ENCODE peak calls at places on chromosome 21, in ten cellular contexts. One of them, this sample, is unnamed.
A peak's percentile ranks its signal among the peaks of the same experiment; 100 is the strongest.

GRCh38 chr21:38229260-38229877 is 27.4 kb upstream of the KCNJ15 start:
- DNase-seq in A549: peak; percentile 28
- DNase-seq in HEK293T: no peak
- DNase-seq in A172: no peak
- DNase-seq in EH: no peak
- DNase-seq in stimulated activated CD8-positive, alpha-beta memory T cell treated with anti-CD3 and anti-CD28 coated beads, Interleukin-7, amount 100 ng/mL, for 4 hours: no peak
- DNase-seq in mammary epithelial cell: peak; percentile 20
- DNase-seq in AG04449: no peak
- DNase-seq in fibroblast of pulmonary artery: peak; percentile 18
- DNase-seq in IMR-90: no peak
- DNase-seq in this sample: no peak

GRCh38 chr21:46157396-46157986 is 2.1 kb upstream of the FTCD start:
- DNase-seq in IMR-90: no peak
- DNase-seq in A549: no peak
- DNase-seq in AG04449: no peak
- DNase-seq in mammary epithelial cell: no peak
- DNase-seq in A172: no peak
- DNase-seq in fibroblast of pulmonary artery: no peak
- DNase-seq in HEK293T: no peak
- DNase-seq in EH: no peak
- DNase-seq in stimulated activated CD8-positive, alpha-beta memory T cell treated with anti-CD3 and anti-CD28 coated beads, Interleukin-7, amount 100 ng/mL, for 4 hours: no peak
- DNase-seq in this sample: no peak

GRCh38 chr21:29481641-29482040 is 182.9 kb downstream of the BACH1 start:
- DNase-seq in stimulated activated CD8-positive, alpha-beta memory T cell treated with anti-CD3 and anti-CD28 coated beads, Interleukin-7, amount 100 ng/mL, for 4 hours: no peak
- DNase-seq in EH: peak; percentile 95
- DNase-seq in IMR-90: peak; percentile 73
- DNase-seq in A172: no peak
- DNase-seq in HEK293T: no peak
- DNase-seq in AG04449: peak; percentile 78
- DNase-seq in mammary epithelial cell: no peak
- DNase-seq in fibroblast of pulmonary artery: peak; percentile 45
- DNase-seq in A549: no peak
- DNase-seq in this sample: peak; percentile 67

GRCh38 chr21:31926498-31926897 is 53.7 kb downstream of the HUNK start:
- DNase-seq in HEK293T: no peak
- DNase-seq in stimulated activated CD8-positive, alpha-beta memory T cell treated with anti-CD3 and anti-CD28 coated beads, Interleukin-7, amount 100 ng/mL, for 4 hours: no peak
- DNase-seq in fibroblast of pulmonary artery: no peak
- DNase-seq in AG04449: no peak
- DNase-seq in EH: no peak
- DNase-seq in A549: no peak
- DNase-seq in mammary epithelial cell: no peak
- DNase-seq in IMR-90: no peak
- DNase-seq in A172: no peak
- DNase-seq in this sample: no peak

GRCh38 chr21:42654179-42654912 is 925 bp downstream of the PDE9A start:
- DNase-seq in AG04449: no peak
- DNase-seq in mammary epithelial cell: peak; percentile 26
- DNase-seq in IMR-90: no peak
- DNase-seq in HEK293T: peak; percentile 50
- DNase-seq in EH: no peak
- DNase-seq in stimulated activated CD8-positive, alpha-beta memory T cell treated with anti-CD3 and anti-CD28 coated beads, Interleukin-7, amount 100 ng/mL, for 4 hours: no peak
- DNase-seq in fibroblast of pulmonary artery: no peak
- DNase-seq in A172: no peak
- DNase-seq in A549: peak; percentile 26
- DNase-seq in this sample: no peak

GRCh38 chr21:46108827-46109226 is 10.9 kb downstream of the COL6A2 start:
- DNase-seq in IMR-90: no peak
- DNase-seq in EH: no peak
- DNase-seq in A549: no peak
- DNase-seq in AG04449: no peak
- DNase-seq in HEK293T: no peak
- DNase-seq in stimulated activated CD8-positive, alpha-beta memory T cell treated with anti-CD3 and anti-CD28 coated beads, Interleukin-7, amount 100 ng/mL, for 4 hours: no peak
- DNase-seq in A172: no peak
- DNase-seq in mammary epithelial cell: no peak
- DNase-seq in fibroblast of pulmonary artery: no peak
- DNase-seq in this sample: no peak

GRCh38 chr21:40841524-40842196 is 5.3 kb downstream of the DSCAM start:
- DNase-seq in stimulated activated CD8-positive, alpha-beta memory T cell treated with anti-CD3 and anti-CD28 coated beads, Interleukin-7, amount 100 ng/mL, for 4 hours: no peak
- DNase-seq in fibroblast of pulmonary artery: no peak
- DNase-seq in mammary epithelial cell: peak; percentile 42
- DNase-seq in AG04449: no peak
- DNase-seq in IMR-90: no peak
- DNase-seq in EH: peak; percentile 53
- DNase-seq in A172: no peak
- DNase-seq in HEK293T: no peak
- DNase-seq in A549: peak; percentile 42
- DNase-seq in this sample: no peak

GRCh38 chr21:45869121-45870007 is 112.2 kb upstream of the COL6A1 start:
- DNase-seq in AG04449: no peak
- DNase-seq in mammary epithelial cell: no peak
- DNase-seq in fibroblast of pulmonary artery: peak; percentile 45
- DNase-seq in stimulated activated CD8-positive, alpha-beta memory T cell treated with anti-CD3 and anti-CD28 coated beads, Interleukin-7, amount 100 ng/mL, for 4 hours: no peak
- DNase-seq in IMR-90: peak; percentile 79
- DNase-seq in A549: no peak
- DNase-seq in HEK293T: no peak
- DNase-seq in EH: peak; percentile 85
- DNase-seq in A172: peak; percentile 67
- DNase-seq in this sample: peak; percentile 85

GRCh38 chr21:44618909-44619308 is 7.0 kb downstream of the KRTAP10-8 start:
- DNase-seq in HEK293T: no peak
- DNase-seq in A549: no peak
- DNase-seq in stimulated activated CD8-positive, alpha-beta memory T cell treated with anti-CD3 and anti-CD28 coated beads, Interleukin-7, amount 100 ng/mL, for 4 hours: peak; percentile 59
- DNase-seq in mammary epithelial cell: no peak
- DNase-seq in IMR-90: no peak
- DNase-seq in A172: no peak
- DNase-seq in AG04449: no peak
- DNase-seq in EH: no peak
- DNase-seq in fibroblast of pulmonary artery: no peak
- DNase-seq in this sample: no peak

GRCh38 chr21:44533891-44534627 is 5.9 kb downstream of the KRTAP10-1 start:
- DNase-seq in A549: no peak
- DNase-seq in mammary epithelial cell: no peak
- DNase-seq in IMR-90: no peak
- DNase-seq in stimulated activated CD8-positive, alpha-beta memory T cell treated with anti-CD3 and anti-CD28 coated beads, Interleukin-7, amount 100 ng/mL, for 4 hours: no peak
- DNase-seq in HEK293T: peak; percentile 38
- DNase-seq in fibroblast of pulmonary artery: no peak
- DNase-seq in A172: no peak
- DNase-seq in AG04449: no peak
- DNase-seq in EH: no peak
- DNase-seq in this sample: no peak

GRCh38 chr21:25557170-25557569 is 50.1 kb downstream of the MRPL39 start:
- DNase-seq in mammary epithelial cell: no peak
- DNase-seq in AG04449: no peak
- DNase-seq in fibroblast of pulmonary artery: no peak
- DNase-seq in HEK293T: no peak
- DNase-seq in IMR-90: peak; percentile 56
- DNase-seq in A172: peak; percentile 43
- DNase-seq in A549: no peak
- DNase-seq in stimulated activated CD8-positive, alpha-beta memory T cell treated with anti-CD3 and anti-CD28 coated beads, Interleukin-7, amount 100 ng/mL, for 4 hours: no peak
- DNase-seq in EH: no peak
- DNase-seq in this sample: peak; percentile 9

GRCh38 chr21:35732788-35733187 is 327.5 kb downstream of the SETD4 start:
- DNase-seq in A172: no peak
- DNase-seq in EH: no peak
- DNase-seq in fibroblast of pulmonary artery: no peak
- DNase-seq in stimulated activated CD8-positive, alpha-beta memory T cell treated with anti-CD3 and anti-CD28 coated beads, Interleukin-7, amount 100 ng/mL, for 4 hours: no peak
- DNase-seq in HEK293T: no peak
- DNase-seq in mammary epithelial cell: no peak
- DNase-seq in AG04449: no peak
- DNase-seq in A549: no peak
- DNase-seq in IMR-90: no peak
- DNase-seq in this sample: no peak

GRCh38 chr21:45669382-45669781 is 25.9 kb downstream of the PCBP3 start:
- DNase-seq in fibroblast of pulmonary artery: no peak
- DNase-seq in IMR-90: no peak
- DNase-seq in AG04449: no peak
- DNase-seq in stimulated activated CD8-positive, alpha-beta memory T cell treated with anti-CD3 and anti-CD28 coated beads, Interleukin-7, amount 100 ng/mL, for 4 hours: no peak
- DNase-seq in HEK293T: no peak
- DNase-seq in EH: no peak
- DNase-seq in A549: no peak
- DNase-seq in A172: no peak
- DNase-seq in mammary epithelial cell: no peak
- DNase-seq in this sample: no peak

GRCh38 chr21:43203523-43204080 is 34.8 kb downstream of the CRYAA start:
- DNase-seq in stimulated activated CD8-positive, alpha-beta memory T cell treated with anti-CD3 and anti-CD28 coated beads, Interleukin-7, amount 100 ng/mL, for 4 hours: no peak
- DNase-seq in A549: no peak
- DNase-seq in A172: no peak
- DNase-seq in AG04449: no peak
- DNase-seq in mammary epithelial cell: no peak
- DNase-seq in HEK293T: no peak
- DNase-seq in fibroblast of pulmonary artery: no peak
- DNase-seq in EH: no peak
- DNase-seq in IMR-90: no peak
- DNase-seq in this sample: no peak